ENCODE peak calls at places on chromosome 13, in six cellular contexts. One of them, this sample, is unnamed.

GRCh38 chr13:26558074-26558805 is 757 bp downstream of the WASF3 start:
- DNase-seq in CD4-positive, CD25-positive, alpha-beta regulatory T cell: no peak
- DNase-seq in stimulated activated CD4-positive, alpha-beta T cell treated with anti-CD3 and anti-CD28 coated beads, Interleukin-4, amount 100 ng/mL, for 48 hours: no peak
- DNase-seq in GF-D8: no peak
- DNase-seq in brain microvascular endothelial cell: no peak
- DNase-seq in NCI-H1105 treated with DMSO at 0.1 percent for 48 hours: peak
- DNase-seq in this sample: peak

GRCh38 chr13:94311893-94312292 is 167.6 kb downstream of the DCT start:
- DNase-seq in GF-D8: no peak
- DNase-seq in brain microvascular endothelial cell: no peak
- DNase-seq in stimulated activated CD4-positive, alpha-beta T cell treated with anti-CD3 and anti-CD28 coated beads, Interleukin-4, amount 100 ng/mL, for 48 hours: no peak
- DNase-seq in NCI-H1105 treated with DMSO at 0.1 percent for 48 hours: no peak
- DNase-seq in CD4-positive, CD25-positive, alpha-beta regulatory T cell: no peak
- DNase-seq in this sample: no peak

GRCh38 chr13:55244991-55245644 is 1895.6 kb upstream of the PRR20A start:
- DNase-seq in NCI-H1105 treated with DMSO at 0.1 percent for 48 hours: peak
- DNase-seq in CD4-positive, CD25-positive, alpha-beta regulatory T cell: no peak
- DNase-seq in stimulated activated CD4-positive, alpha-beta T cell treated with anti-CD3 and anti-CD28 coated beads, Interleukin-4, amount 100 ng/mL, for 48 hours: no peak
- DNase-seq in GF-D8: no peak
- DNase-seq in brain microvascular endothelial cell: no peak
- DNase-seq in this sample: no peak

GRCh38 chr13:113151745-113152707 is 6.4 kb upstream of the PROZ start:
- DNase-seq in CD4-positive, CD25-positive, alpha-beta regulatory T cell: no peak
- DNase-seq in NCI-H1105 treated with DMSO at 0.1 percent for 48 hours: no peak
- DNase-seq in stimulated activated CD4-positive, alpha-beta T cell treated with anti-CD3 and anti-CD28 coated beads, Interleukin-4, amount 100 ng/mL, for 48 hours: no peak
- DNase-seq in brain microvascular endothelial cell: peak
- DNase-seq in GF-D8: no peak
- DNase-seq in this sample: no peak

GRCh38 chr13:60227168-60227567 is 63.4 kb upstream of the DIAPH3 start:
- DNase-seq in NCI-H1105 treated with DMSO at 0.1 percent for 48 hours: no peak
- DNase-seq in GF-D8: no peak
- DNase-seq in stimulated activated CD4-positive, alpha-beta T cell treated with anti-CD3 and anti-CD28 coated beads, Interleukin-4, amount 100 ng/mL, for 48 hours: no peak
- DNase-seq in CD4-positive, CD25-positive, alpha-beta regulatory T cell: no peak
- DNase-seq in brain microvascular endothelial cell: no peak
- DNase-seq in this sample: no peak

GRCh38 chr13:111245781-111246384 is 74.6 kb upstream of the TEX29 start:
- DNase-seq in GF-D8: no peak
- DNase-seq in NCI-H1105 treated with DMSO at 0.1 percent for 48 hours: no peak
- DNase-seq in brain microvascular endothelial cell: no peak
- DNase-seq in CD4-positive, CD25-positive, alpha-beta regulatory T cell: no peak
- DNase-seq in stimulated activated CD4-positive, alpha-beta T cell treated with anti-CD3 and anti-CD28 coated beads, Interleukin-4, amount 100 ng/mL, for 48 hours: no peak
- DNase-seq in this sample: no peak

GRCh38 chr13:27979001-27979643 is 9.4 kb downstream of the URAD start:
- DNase-seq in brain microvascular endothelial cell: no peak
- DNase-seq in CD4-positive, CD25-positive, alpha-beta regulatory T cell: no peak
- DNase-seq in stimulated activated CD4-positive, alpha-beta T cell treated with anti-CD3 and anti-CD28 coated beads, Interleukin-4, amount 100 ng/mL, for 48 hours: no peak
- DNase-seq in NCI-H1105 treated with DMSO at 0.1 percent for 48 hours: no peak
- DNase-seq in GF-D8: no peak
- DNase-seq in this sample: no peak

GRCh38 chr13:44309771-44310767 is 63.6 kb upstream of the SERP2 start:
- DNase-seq in stimulated activated CD4-positive, alpha-beta T cell treated with anti-CD3 and anti-CD28 coated beads, Interleukin-4, amount 100 ng/mL, for 48 hours: no peak
- DNase-seq in CD4-positive, CD25-positive, alpha-beta regulatory T cell: no peak
- DNase-seq in brain microvascular endothelial cell: no peak
- DNase-seq in NCI-H1105 treated with DMSO at 0.1 percent for 48 hours: no peak
- DNase-seq in GF-D8: no peak
- DNase-seq in this sample: no peak

GRCh38 chr13:88125055-88125454 is 453.9 kb downstream of the SLITRK5 start:
- DNase-seq in brain microvascular endothelial cell: no peak
- DNase-seq in NCI-H1105 treated with DMSO at 0.1 percent for 48 hours: no peak
- DNase-seq in GF-D8: no peak
- DNase-seq in CD4-positive, CD25-positive, alpha-beta regulatory T cell: no peak
- DNase-seq in stimulated activated CD4-positive, alpha-beta T cell treated with anti-CD3 and anti-CD28 coated beads, Interleukin-4, amount 100 ng/mL, for 48 hours: no peak
- DNase-seq in this sample: no peak

GRCh38 chr13:76016799-76017198 is 380.7 kb downstream of the LMO7 start:
- DNase-seq in brain microvascular endothelial cell: peak
- DNase-seq in CD4-positive, CD25-positive, alpha-beta regulatory T cell: no peak
- DNase-seq in stimulated activated CD4-positive, alpha-beta T cell treated with anti-CD3 and anti-CD28 coated beads, Interleukin-4, amount 100 ng/mL, for 48 hours: no peak
- DNase-seq in GF-D8: no peak
- DNase-seq in NCI-H1105 treated with DMSO at 0.1 percent for 48 hours: no peak
- DNase-seq in this sample: no peak

GRCh38 chr13:50916701-50917184 is 7.2 kb downstream of the RNASEH2B start:
- DNase-seq in stimulated activated CD4-positive, alpha-beta T cell treated with anti-CD3 and anti-CD28 coated beads, Interleukin-4, amount 100 ng/mL, for 48 hours: no peak
- DNase-seq in GF-D8: peak
- DNase-seq in CD4-positive, CD25-positive, alpha-beta regulatory T cell: no peak
- DNase-seq in brain microvascular endothelial cell: no peak
- DNase-seq in NCI-H1105 treated with DMSO at 0.1 percent for 48 hours: no peak
- DNase-seq in this sample: no peak

GRCh38 chr13:85525411-85525810 is 273.8 kb downstream of the SLITRK6 start:
- DNase-seq in brain microvascular endothelial cell: no peak
- DNase-seq in stimulated activated CD4-positive, alpha-beta T cell treated with anti-CD3 and anti-CD28 coated beads, Interleukin-4, amount 100 ng/mL, for 48 hours: no peak
- DNase-seq in CD4-positive, CD25-positive, alpha-beta regulatory T cell: no peak
- DNase-seq in NCI-H1105 treated with DMSO at 0.1 percent for 48 hours: no peak
- DNase-seq in GF-D8: no peak
- DNase-seq in this sample: no peak

GRCh38 chr13:95607363-95607762 is 37.1 kb downstream of the DZIP1 start:
- DNase-seq in CD4-positive, CD25-positive, alpha-beta regulatory T cell: no peak
- DNase-seq in GF-D8: no peak
- DNase-seq in NCI-H1105 treated with DMSO at 0.1 percent for 48 hours: peak
- DNase-seq in brain microvascular endothelial cell: peak
- DNase-seq in stimulated activated CD4-positive, alpha-beta T cell treated with anti-CD3 and anti-CD28 coated beads, Interleukin-4, amount 100 ng/mL, for 48 hours: no peak
- DNase-seq in this sample: no peak

This sample was measured in NCI-H2227 treated with DMSO at 0.1 percent for 48 hours.